ENCODE peak calls at places on chromosomes 4 and X, in ten cellular contexts. J is heart left ventricle, C is endodermal cell, X is Peyer's patch, S is GM23248, I is ovary, M is Caco-2, W is fibroblast of lung, D is pancreas, L is heart right ventricle. K is an unnamed sample. For H3K9me3, the result is how much of the 10 kb centered on the place peaks cover.

GRCh38 chrX:101210630-101211029 is 9.0 kb upstream of the DRP2 start:
- DNase-seq in J (no peak), C (no peak), X (no peak), S (no peak), I (no peak), M (no peak), W (no peak), D (no peak), L (no peak), K (no peak)

GRCh38 chr4:92104506-92104905 is 199.3 kb upstream of the GRID2 start:
- DNase-seq in J (no peak), C (no peak), X (no peak), S (no peak), I (no peak), M (no peak), W (peak), D (no peak), L (no peak), K (no peak)

GRCh38 chr4:89640620-89641366 is 196.2 kb downstream of the SNCA start:
- DNase-seq in J (peak), C (peak), X (peak), S (peak), I (peak), M (peak), W (peak), D (peak), L (peak), K (no peak)

GRCh38 chr4:23614284-23614892 is 275.5 kb downstream of the PPARGC1A start:
- DNase-seq in J (no peak), C (peak), X (no peak), S (peak), I (no peak), M (peak), W (peak), D (no peak), L (no peak), K (no peak)

GRCh38 chr4:156584100-156584499 is 387.5 kb downstream of the PDGFC start:
- DNase-seq in J (no peak), C (no peak), X (no peak), S (no peak), I (no peak), M (no peak), W (no peak), D (no peak), L (no peak), K (peak)

GRCh38 chrX:70398899-70399298 is 24.2 kb upstream of the GDPD2 start:
- DNase-seq in J (no peak), C (no peak), X (no peak), S (peak), I (no peak), M (no peak), W (peak), D (no peak), L (no peak), K (peak)

GRCh38 chr4:182729527-182729926 is 187.7 kb downstream of the DCTD start:
- DNase-seq in J (no peak), C (no peak), X (no peak), S (no peak), I (no peak), M (no peak), W (no peak), D (no peak), L (no peak), K (no peak)

GRCh38 chrX:27910412-27910811 is 70.8 kb downstream of the DCAF8L1 start:
- DNase-seq in J (no peak), C (no peak), X (no peak), S (no peak), I (no peak), M (no peak), W (no peak), D (no peak), L (no peak), K (no peak)

GRCh38 chr4:3747582-3747906 is 18.6 kb upstream of the ADRA2C start:
- DNase-seq in J (no peak), C (peak), X (no peak), S (peak), I (no peak), M (peak), W (no peak), D (no peak), L (no peak), K (no peak)

GRCh38 chrX:15310117-15310516 is 5.3 kb downstream of the ASB11 start:
- DNase-seq in J (peak), C (no peak), X (no peak), S (peak), I (no peak), M (no peak), W (peak), D (no peak), L (peak), K (peak)

GRCh38 chr4:87209696-87210095 is 10.7 kb downstream of the KLHL8 start:
- DNase-seq in J (peak), C (no peak), X (no peak), S (peak), I (peak), M (no peak), W (no peak), D (no peak), L (peak), K (no peak)

GRCh38 chrX:12997898-12998687 is 23.2 kb downstream of the TMSB4X start:
- DNase-seq in J (no peak), C (no peak), X (no peak), S (no peak), I (no peak), M (no peak), W (no peak), D (peak), L (no peak), K (peak)

GRCh38 chrX:150731795-150732194 is 38.6 kb downstream of the MTMR1 start:
- DNase-seq in J (peak), C (no peak), X (no peak), S (peak), I (no peak), M (no peak), W (peak), D (no peak), L (peak), K (no peak)

GRCh38 chrX:40199704-40200103 is 101.9 kb upstream of the BCOR start:
- DNase-seq in J (no peak), C (no peak), X (no peak), S (peak), I (no peak), M (no peak), W (no peak), D (no peak), L (no peak), K (no peak)

GRCh38 chr4:3389879-3390840 is 51.6 kb upstream of the HGFAC start:
- DNase-seq in J (no peak), C (peak), X (no peak), S (no peak), I (no peak), M (no peak), W (no peak), D (peak), L (no peak), K (no peak)

GRCh38 chr4:634599-634985 is 9.2 kb downstream of the PDE6B start:
- DNase-seq in J (no peak), C (no peak), X (no peak), S (no peak), I (no peak), M (no peak), W (no peak), D (no peak), L (no peak), K (no peak)
- H3K9me3 ChIP-seq in J (under half), C (under half), X (under half), S (under half), I (under half), M (under half), W (under half), D (under half), L (under half), K (under half)

GRCh38 chr4:55098805-55099204 is 26.6 kb downstream of the KDR start:
- DNase-seq in J (no peak), C (no peak), X (no peak), S (no peak), I (no peak), M (no peak), W (no peak), D (no peak), L (no peak), K (no peak)
- H3K9me3 ChIP-seq in J (under half), C (under half), X (under half), S (under half), I (under half), M (under half), W (under half), D (under half), L (under half), K (under half)

GRCh38 chr4:188091-188490 is 63.8 kb downstream of the ZNF718 start:
- DNase-seq in J (no peak), C (no peak), X (no peak), S (no peak), I (no peak), M (no peak), W (no peak), D (no peak), L (no peak), K (no peak)
- H3K9me3 ChIP-seq in J (under half), C (half or more), X (under half), S (under half), I (under half), M (under half), W (under half), D (under half), L (half or more), K (under half)

DNA sequence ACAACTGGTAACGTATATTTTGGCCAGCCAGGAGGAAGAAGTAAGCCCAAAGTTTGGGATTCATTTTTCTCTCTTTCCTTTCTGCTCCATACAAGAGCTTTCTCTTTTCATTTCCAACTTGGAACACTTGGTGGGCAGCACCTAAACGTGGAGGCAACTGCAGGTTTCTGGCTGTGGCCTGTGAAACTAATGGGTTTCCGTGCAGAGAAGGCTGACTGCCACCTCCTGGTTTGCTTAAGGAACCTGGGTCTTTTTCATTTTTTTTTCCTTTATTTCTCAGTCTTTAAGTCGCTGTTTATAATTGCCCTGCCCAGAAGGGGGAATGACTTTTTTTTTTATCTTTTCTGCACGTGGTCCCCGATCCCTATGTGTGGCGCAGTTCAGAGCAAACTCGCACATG is 15.4 kb downstream of the ZNF718 start:
- DNase-seq in J (no peak), C (no peak), X (no peak), S (no peak), I (no peak), M (no peak), W (no peak), D (no peak), L (no peak), K (no peak)
- H3K9me3 ChIP-seq in J (under half), C (half or more), X (half or more), S (under half), I (under half), M (under half), W (under half), D (under half), L (half or more), K (under half)

GRCh38 chr4:116015062-116015461 is 901.6 kb upstream of the NDST4 start:
- DNase-seq in J (no peak), C (no peak), X (no peak), S (no peak), I (no peak), M (no peak), W (no peak), D (no peak), L (no peak), K (no peak)

GRCh38 chr4:116018831-116019230 is 905.4 kb upstream of the NDST4 start:
- DNase-seq in J (no peak), C (no peak), X (no peak), S (no peak), I (no peak), M (no peak), W (no peak), D (no peak), L (no peak), K (no peak)

GRCh38 chr4:116016201-116016600 is 902.8 kb upstream of the NDST4 start:
- DNase-seq in J (peak), C (no peak), X (no peak), S (peak), I (no peak), M (no peak), W (peak), D (no peak), L (peak), K (no peak)

GRCh38 chr4:116020141-116020722 is 906.8 kb upstream of the NDST4 start:
- DNase-seq in J (no peak), C (no peak), X (no peak), S (no peak), I (no peak), M (no peak), W (no peak), D (no peak), L (no peak), K (no peak)

DNA sequence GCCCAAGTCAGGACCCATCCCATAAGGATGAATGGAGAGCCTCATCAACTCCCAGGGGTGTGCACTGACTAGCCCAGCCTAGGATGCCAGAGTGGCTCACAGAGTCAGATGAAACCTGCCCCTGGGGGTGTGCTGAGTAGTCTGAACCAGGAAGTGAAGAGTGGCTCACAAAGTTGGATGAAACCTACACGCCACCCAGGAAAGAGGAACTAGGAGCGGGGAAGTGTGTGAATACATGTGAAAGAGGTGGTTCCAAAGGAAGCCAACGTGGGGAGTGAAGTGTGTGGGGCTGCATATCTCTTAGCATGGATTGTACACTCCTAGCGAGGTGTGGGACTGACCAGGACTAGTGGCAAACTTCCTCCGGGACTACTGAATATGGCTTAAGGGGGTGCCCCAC is 902.1 kb upstream of the NDST4 start:
- DNase-seq in J (no peak), C (no peak), X (no peak), S (no peak), I (no peak), M (no peak), W (no peak), D (no peak), L (no peak), K (no peak)
- H3K9me3 ChIP-seq in J (under half), C (half or more), X (under half), S (under half), I (under half), M (under half), W (under half), D (under half), L (half or more), K (under half)

K was measured in endothelial cell of umbilical vein.